ENCODE peak calls at places on chromosomes 7 and 10, in five cellular contexts. One of them, this sample, is unnamed.

GRCh38 chr7:64686493-64687184 is 20.7 kb downstream of the ZNF107 start:
- DNase-seq in neural progenitor cell: no peak
- DNase-seq in activated effector memory CD4-positive, alpha-beta T cell treated with anti-CD3 and anti-CD28 coated beads, Interleukin-2, amount 50 U/mL, for 16 hours: no peak
- DNase-seq in AG10803: no peak
- DNase-seq in hippocampal formation: no peak
- DNase-seq in this sample: peak

GRCh38 chr7:139776486-139777303 is 1.1 kb downstream of the HIPK2 start:
- DNase-seq in neural progenitor cell: peak
- DNase-seq in activated effector memory CD4-positive, alpha-beta T cell treated with anti-CD3 and anti-CD28 coated beads, Interleukin-2, amount 50 U/mL, for 16 hours: peak
- DNase-seq in AG10803: peak
- DNase-seq in hippocampal formation: peak
- DNase-seq in this sample: peak

GRCh38 chr7:24825931-24826661 is 68.8 kb upstream of the GSDME start:
- DNase-seq in neural progenitor cell: no peak
- DNase-seq in activated effector memory CD4-positive, alpha-beta T cell treated with anti-CD3 and anti-CD28 coated beads, Interleukin-2, amount 50 U/mL, for 16 hours: no peak
- DNase-seq in AG10803: peak
- DNase-seq in hippocampal formation: no peak
- DNase-seq in this sample: peak

GRCh38 chr7:67913604-67914003 is 917.0 kb downstream of the TYW1 start:
- DNase-seq in neural progenitor cell: no peak
- DNase-seq in activated effector memory CD4-positive, alpha-beta T cell treated with anti-CD3 and anti-CD28 coated beads, Interleukin-2, amount 50 U/mL, for 16 hours: no peak
- DNase-seq in AG10803: peak
- DNase-seq in hippocampal formation: no peak
- DNase-seq in this sample: no peak

GRCh38 chr7:152436279-152437147 is 710 bp upstream of the KMT2C start:
- DNase-seq in neural progenitor cell: peak
- DNase-seq in activated effector memory CD4-positive, alpha-beta T cell treated with anti-CD3 and anti-CD28 coated beads, Interleukin-2, amount 50 U/mL, for 16 hours: peak
- DNase-seq in AG10803: peak
- DNase-seq in hippocampal formation: peak
- DNase-seq in this sample: peak

GRCh38 chr7:12939694-12940093 is 252.3 kb downstream of the ARL4A start:
- DNase-seq in neural progenitor cell: no peak
- DNase-seq in activated effector memory CD4-positive, alpha-beta T cell treated with anti-CD3 and anti-CD28 coated beads, Interleukin-2, amount 50 U/mL, for 16 hours: no peak
- DNase-seq in AG10803: no peak
- DNase-seq in hippocampal formation: no peak
- DNase-seq in this sample: no peak

GRCh38 chr7:125561006-125561405 is 631.4 kb upstream of the POT1 start:
- DNase-seq in neural progenitor cell: no peak
- DNase-seq in activated effector memory CD4-positive, alpha-beta T cell treated with anti-CD3 and anti-CD28 coated beads, Interleukin-2, amount 50 U/mL, for 16 hours: no peak
- DNase-seq in AG10803: no peak
- DNase-seq in hippocampal formation: no peak
- DNase-seq in this sample: no peak

GRCh38 chr7:90824386-90825307 is 228.5 kb downstream of the CDK14 start:
- DNase-seq in neural progenitor cell: no peak
- DNase-seq in activated effector memory CD4-positive, alpha-beta T cell treated with anti-CD3 and anti-CD28 coated beads, Interleukin-2, amount 50 U/mL, for 16 hours: no peak
- DNase-seq in AG10803: peak
- DNase-seq in hippocampal formation: no peak
- DNase-seq in this sample: no peak

GRCh38 chr10:86878973-86879781 is 78.2 kb downstream of the MMRN2 start:
- DNase-seq in neural progenitor cell: no peak
- DNase-seq in activated effector memory CD4-positive, alpha-beta T cell treated with anti-CD3 and anti-CD28 coated beads, Interleukin-2, amount 50 U/mL, for 16 hours: no peak
- DNase-seq in AG10803: no peak
- DNase-seq in hippocampal formation: no peak
- DNase-seq in this sample: no peak

GRCh38 chr7:115276791-115277190 is 354.9 kb downstream of the MDFIC start:
- DNase-seq in neural progenitor cell: no peak
- DNase-seq in activated effector memory CD4-positive, alpha-beta T cell treated with anti-CD3 and anti-CD28 coated beads, Interleukin-2, amount 50 U/mL, for 16 hours: no peak
- DNase-seq in AG10803: peak
- DNase-seq in hippocampal formation: no peak
- DNase-seq in this sample: no peak

GRCh38 chr7:125526092-125526491 is 596.5 kb upstream of the POT1 start:
- DNase-seq in neural progenitor cell: no peak
- DNase-seq in activated effector memory CD4-positive, alpha-beta T cell treated with anti-CD3 and anti-CD28 coated beads, Interleukin-2, amount 50 U/mL, for 16 hours: no peak
- DNase-seq in AG10803: no peak
- DNase-seq in hippocampal formation: no peak
- DNase-seq in this sample: no peak

GRCh38 chr7:116544488-116544887 is 19.7 kb downstream of the CAV1 start:
- DNase-seq in neural progenitor cell: no peak
- DNase-seq in activated effector memory CD4-positive, alpha-beta T cell treated with anti-CD3 and anti-CD28 coated beads, Interleukin-2, amount 50 U/mL, for 16 hours: no peak
- DNase-seq in AG10803: no peak
- DNase-seq in hippocampal formation: no peak
- DNase-seq in this sample: no peak

GRCh38 chr10:74704629-74705360 is 121.6 kb upstream of the KAT6B start:
- DNase-seq in neural progenitor cell: no peak
- DNase-seq in activated effector memory CD4-positive, alpha-beta T cell treated with anti-CD3 and anti-CD28 coated beads, Interleukin-2, amount 50 U/mL, for 16 hours: no peak
- DNase-seq in AG10803: peak
- DNase-seq in hippocampal formation: no peak
- DNase-seq in this sample: no peak

GRCh38 chr10:28875535-28876208 is 198.4 kb downstream of the BAMBI start:
- DNase-seq in neural progenitor cell: peak
- DNase-seq in activated effector memory CD4-positive, alpha-beta T cell treated with anti-CD3 and anti-CD28 coated beads, Interleukin-2, amount 50 U/mL, for 16 hours: no peak
- DNase-seq in AG10803: no peak
- DNase-seq in hippocampal formation: peak
- DNase-seq in this sample: peak

GRCh38 chr7:110940756-110941155 is 150.2 kb upstream of the LRRN3 start:
- DNase-seq in neural progenitor cell: no peak
- DNase-seq in activated effector memory CD4-positive, alpha-beta T cell treated with anti-CD3 and anti-CD28 coated beads, Interleukin-2, amount 50 U/mL, for 16 hours: no peak
- DNase-seq in AG10803: no peak
- DNase-seq in hippocampal formation: no peak
- DNase-seq in this sample: no peak

GRCh38 chr10:113488186-113488585 is 64.7 kb upstream of the HABP2 start:
- DNase-seq in neural progenitor cell: no peak
- DNase-seq in activated effector memory CD4-positive, alpha-beta T cell treated with anti-CD3 and anti-CD28 coated beads, Interleukin-2, amount 50 U/mL, for 16 hours: no peak
- DNase-seq in AG10803: no peak
- DNase-seq in hippocampal formation: no peak
- DNase-seq in this sample: no peak

GRCh38 chr7:105678811-105679495 is 97.7 kb upstream of the EFCAB10 start:
- DNase-seq in neural progenitor cell: no peak
- DNase-seq in activated effector memory CD4-positive, alpha-beta T cell treated with anti-CD3 and anti-CD28 coated beads, Interleukin-2, amount 50 U/mL, for 16 hours: peak
- DNase-seq in AG10803: peak
- DNase-seq in hippocampal formation: peak
- DNase-seq in this sample: no peak

GRCh38 chr7:135795846-135796570 is 47.4 kb upstream of the FAM180A start:
- DNase-seq in neural progenitor cell: no peak
- DNase-seq in activated effector memory CD4-positive, alpha-beta T cell treated with anti-CD3 and anti-CD28 coated beads, Interleukin-2, amount 50 U/mL, for 16 hours: no peak
- DNase-seq in AG10803: peak
- DNase-seq in hippocampal formation: no peak
- DNase-seq in this sample: no peak

This sample was measured in trophoblast cell.